ENCODE peak calls at places on chromosomes 12 and 14, in four cellular contexts. U, D, M and B are unnamed samples.

GRCh38 chr12:132617822-132618682 is 524 bp upstream of the P2RX2 start:
- DNase-seq in M (no peak), U (peak), D (no peak), B (peak)

GRCh38 chr12:85138833-85139232 is 102.7 kb downstream of the LRRIQ1 start:
- DNase-seq in M (no peak), U (no peak), D (peak), B (no peak)

GRCh38 chr14:30221546-30221945 is 293.9 kb upstream of the PRKD1 start:
- DNase-seq in D (no peak), M (no peak), U (no peak), B (no peak)

GRCh38 chr12:81627336-81628189 is 131.6 kb downstream of the PPFIA2 start:
- DNase-seq in M (peak), U (no peak), D (peak), B (peak)

GRCh38 chr14:61668267-61668666 is 27.0 kb upstream of the HIF1A start:
- DNase-seq in U (no peak), D (peak), M (no peak), B (no peak)

GRCh38 chr12:52906049-52906645 is 1.3 kb upstream of the KRT8 start:
- DNase-seq in M (no peak), D (peak), U (no peak), B (peak)

GRCh38 chr14:24232645-24233537 is at the start of gene GMPR2:
- DNase-seq in U (no peak), M (peak), D (peak), B (peak)

GRCh38 chr12:105257321-105257728 is 21.4 kb upstream of the APPL2 start:
- DNase-seq in U (no peak), M (peak), D (peak), B (no peak)

GRCh38 chr12:62692884-62693283 is 226.3 kb downstream of the MON2 start:
- DNase-seq in M (peak), U (no peak), D (peak), B (no peak)

GRCh38 chr14:34201909-34202622 is 251.2 kb upstream of the EGLN3 start:
- DNase-seq in U (no peak), D (peak), M (no peak), B (no peak)

GRCh38 chr12:55974308-55974724 is 438 bp downstream of the RAB5B start:
- DNase-seq in U (peak), D (peak), M (peak), B (peak)

GRCh38 chr12:45244561-45245348 is 28.9 kb downstream of the ANO6 start:
- DNase-seq in D (peak), U (no peak), M (no peak), B (no peak)

GRCh38 chr12:1013618-1014489 is 22.8 kb downstream of the ERC1 start:
- DNase-seq in M (no peak), U (no peak), D (peak), B (no peak)

GRCh38 chr14:65434216-65434850 is 21.8 kb downstream of the FUT8 start:
- DNase-seq in M (no peak), D (no peak), U (no peak), B (no peak)

GRCh38 chr12:56601503-56601902 is 28.6 kb downstream of the BAZ2A start:
- DNase-seq in M (no peak), D (no peak), U (no peak), B (no peak)

GRCh38 chr12:40376533-40377267 is 151.9 kb downstream of the LRRK2 start:
- DNase-seq in M (no peak), D (no peak), U (no peak), B (no peak)

GRCh38 chr12:126784328-126784921 is 1482.5 kb upstream of the TMEM132C start:
- DNase-seq in D (peak), U (no peak), M (peak), B (peak)

GRCh38 chr14:101230161-101230850 is 326.8 kb upstream of the RTL1 start:
- DNase-seq in U (peak), D (no peak), M (no peak), B (no peak)

GRCh38 chr14:32588448-32589320 is 259.6 kb downstream of the AKAP6 start:
- DNase-seq in D (peak), U (no peak), M (peak), B (no peak)

GRCh38 chr12:2624543-2625266 is 170.1 kb upstream of the FKBP4 start:
- DNase-seq in M (no peak), U (no peak), D (peak), B (no peak)

GRCh38 chr14:79098324-79098723 is 928.2 kb downstream of the NRXN3 start:
- DNase-seq in M (no peak), D (no peak), U (no peak), B (no peak)

GRCh38 chr14:21334202-21334906 is 49.5 kb downstream of the SUPT16H start:
- DNase-seq in M (no peak), D (no peak), U (no peak), B (no peak)

GRCh38 chr14:90521121-90521929 is 124.5 kb downstream of the CALM1 start:
- DNase-seq in D (no peak), M (no peak), U (no peak), B (peak)

GRCh38 chr14:80403036-80403435 is 191.7 kb upstream of the DIO2 start:
- DNase-seq in U (no peak), M (no peak), D (no peak), B (no peak)

GRCh38 chr14:68590233-68590535 is 202.7 kb downstream of the ZFP36L1 start:
- DNase-seq in U (no peak), M (no peak), D (no peak), B (no peak)

GRCh38 chr12:58712981-58713380 is 207.3 kb downstream of the LRIG3 start:
- DNase-seq in D (no peak), M (no peak), U (no peak), B (no peak)

GRCh38 chr14:92560106-92560865 is 46.7 kb downstream of the RIN3 start:
- DNase-seq in D (no peak), M (no peak), U (no peak), B (no peak)

GRCh38 chr12:109448272-109448671 is 28.8 kb downstream of the KCTD10 start:
- DNase-seq in D (no peak), U (no peak), M (no peak), B (no peak)

GRCh38 chr14:55851301-55851700 is 266.9 kb upstream of the PELI2 start:
- DNase-seq in U (no peak), M (no peak), D (no peak), B (no peak)

GRCh38 chr14:94945615-94946014 is 175.7 kb upstream of the GSC start:
- DNase-seq in M (no peak), D (no peak), U (no peak), B (no peak)

GRCh38 chr14:85566603-85567002 is 36.7 kb downstream of the FLRT2 start:
- DNase-seq in M (peak), U (no peak), D (peak), B (no peak)

GRCh38 chr14:104444159-104445030 is 135.2 kb upstream of the C14orf180 start:
- DNase-seq in U (no peak), D (no peak), M (no peak), B (no peak)